ENCODE peak calls at places on chromosomes 1 and 21, in seven cellular contexts. S, Z, E, B, C, P and L are unnamed samples.

GRCh38 chr1:43585596-43585995 is 54.9 kb downstream of the PTPRF start:
- DNase-seq in B (no peak), S (no peak), C (no peak), E (no peak), Z (no peak), P (no peak), L (no peak)

GRCh38 chr1:77560741-77561140 is 121.7 kb downstream of the ZZZ3 start:
- DNase-seq in B (no peak), S (no peak), P (no peak), Z (no peak), C (no peak), E (no peak), L (no peak)

GRCh38 chr1:217506878-217507277 is 124.0 kb downstream of the GPATCH2 start:
- DNase-seq in S (no peak), B (no peak), Z (peak), P (no peak), C (no peak), E (no peak), L (no peak)

GRCh38 chr1:96521994-96522760 is 199.4 kb upstream of the PTBP2 start:
- DNase-seq in E (no peak), B (no peak), C (no peak), Z (peak), S (no peak), P (no peak), L (no peak)

GRCh38 chr21:36494557-36494956 is 14.6 kb upstream of the CLDN14 start:
- DNase-seq in E (no peak), S (no peak), P (no peak), B (no peak), C (no peak), Z (no peak), L (no peak)

GRCh38 chr1:76625887-76626286 is 241.4 kb upstream of the ST6GALNAC5 start:
- DNase-seq in P (no peak), C (no peak), Z (no peak), S (no peak), E (no peak), B (no peak), L (no peak)

GRCh38 chr1:93878501-93878888 is 511 bp downstream of the DNTTIP2 start:
- DNase-seq in E (peak), Z (peak), P (peak), C (peak), S (peak), B (no peak), L (peak)

GRCh38 chr1:227792216-227793078 is 23.0 kb upstream of the PRSS38 start:
- DNase-seq in S (no peak), Z (no peak), E (no peak), P (no peak), C (no peak), B (no peak), L (peak)

GRCh38 chr1:58773406-58773840 is 10.4 kb downstream of the JUN start:
- DNase-seq in C (peak), P (no peak), S (peak), E (peak), Z (no peak), B (no peak), L (no peak)

GRCh38 chr1:108209456-108210108 is 9.4 kb upstream of the SLC25A24 start:
- DNase-seq in B (no peak), S (no peak), P (no peak), Z (no peak), C (no peak), E (no peak), L (no peak)

GRCh38 chr1:159932296-159933285 is 7.3 kb upstream of the TAGLN2 start:
- DNase-seq in E (no peak), S (no peak), B (no peak), P (no peak), Z (no peak), C (no peak), L (no peak)

GRCh38 chr1:223074901-223075300 is 68.1 kb downstream of the TLR5 start:
- DNase-seq in C (no peak), P (no peak), S (no peak), E (no peak), Z (no peak), B (no peak), L (peak)

GRCh38 chr21:37645848-37646247 is 270.4 kb downstream of the KCNJ6 start:
- DNase-seq in B (peak), S (no peak), C (no peak), Z (no peak), E (no peak), P (no peak), L (no peak)

GRCh38 chr21:37644666-37645065 is 271.6 kb downstream of the KCNJ6 start:
- DNase-seq in C (no peak), P (no peak), Z (no peak), S (no peak), B (no peak), E (no peak), L (no peak)

GRCh38 chr21:37639756-37640155 is 273.2 kb downstream of the DYRK1A start:
- DNase-seq in S (no peak), B (no peak), Z (no peak), P (no peak), C (no peak), E (no peak), L (no peak)

GRCh38 chr21:37647781-37648180 is 268.5 kb downstream of the KCNJ6 start:
- DNase-seq in S (no peak), P (no peak), B (no peak), E (no peak), C (no peak), Z (peak), L (no peak)

GRCh38 chr21:37642493-37642892 is 273.8 kb downstream of the KCNJ6 start:
- DNase-seq in C (no peak), B (no peak), E (no peak), S (peak), Z (no peak), P (peak), L (no peak)
- TF ChIP-seq CTCF in C (no peak), B (no peak), E (peak), S (no peak), Z (peak), P (peak), L (no peak)

GRCh38 chr1:34896612-34897011 is 32.8 kb downstream of the DLGAP3 start:
- DNase-seq in Z (no peak), E (no peak), P (no peak), S (no peak), B (no peak), C (no peak), L (no peak)
- TF ChIP-seq CTCF in Z (peak), E (no peak), P (no peak), S (no peak), B (peak), C (no peak), L (no peak)

GRCh38 chr1:17744666-17745563 is 10.2 kb upstream of the ACTL8 start:
- DNase-seq in E (no peak), B (no peak), P (no peak), Z (no peak), C (no peak), S (no peak), L (no peak)
- TF ChIP-seq CTCF in E (no peak), B (no peak), P (no peak), Z (no peak), C (no peak), S (no peak), L (no peak)

GRCh38 chr1:210722410-210723081 is 393.8 kb downstream of the HHAT start:
- DNase-seq in E (no peak), B (no peak), S (no peak), C (no peak), Z (no peak), P (no peak), L (no peak)
- TF ChIP-seq CTCF in E (no peak), B (no peak), S (no peak), C (no peak), Z (no peak), P (no peak), L (no peak)

GRCh38 chr1:85125891-85126290 is 74.9 kb downstream of the SYDE2 start:
- DNase-seq in S (no peak), Z (no peak), P (no peak), C (no peak), E (peak), B (no peak), L (no peak)

GRCh38 chr1:85118751-85119150 is 70.5 kb upstream of the MCOLN3 start:
- DNase-seq in C (no peak), E (no peak), Z (no peak), B (no peak), P (no peak), S (no peak), L (no peak)

GRCh38 chr1:85116856-85117255 is 68.6 kb upstream of the MCOLN3 start:
- DNase-seq in Z (no peak), C (no peak), E (no peak), S (no peak), B (no peak), P (no peak), L (no peak)

GRCh38 chr1:85121744-85122143 is 73.4 kb upstream of the MCOLN3 start:
- DNase-seq in S (no peak), E (no peak), C (no peak), Z (peak), B (no peak), P (no peak), L (no peak)

DNA sequence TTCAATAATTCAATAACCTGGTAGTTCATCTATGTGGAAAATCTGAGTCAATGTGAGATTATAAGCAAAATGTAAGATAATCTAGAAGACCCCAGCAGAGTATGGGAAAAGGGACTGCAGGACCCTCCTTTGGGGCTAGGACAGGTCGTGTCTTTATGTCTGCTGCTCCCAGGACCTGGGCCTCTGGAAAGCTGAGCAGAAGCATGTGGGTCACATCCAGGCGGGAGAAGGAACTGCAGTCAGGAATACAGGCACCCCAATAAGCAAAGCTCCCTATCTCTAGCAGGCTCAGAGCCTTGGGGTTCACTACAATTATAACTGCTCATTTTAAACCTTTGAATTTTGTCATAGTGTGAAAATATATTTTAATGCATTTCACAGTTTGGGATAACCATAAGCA is 73.9 kb upstream of the MCOLN3 start:
- DNase-seq in E (no peak), B (no peak), P (no peak), S (no peak), Z (no peak), C (no peak), L (no peak)
- TF ChIP-seq CTCF in E (no peak), B (no peak), P (no peak), S (no peak), Z (no peak), C (no peak), L (no peak)

GRCh38 chr1:18325151-18325550 is 155.6 kb upstream of the KLHDC7A start:
- DNase-seq in P (no peak), B (no peak), S (no peak), C (no peak), E (no peak), Z (no peak), L (no peak)

GRCh38 chr1:18323259-18323658 is 157.5 kb upstream of the KLHDC7A start:
- DNase-seq in P (no peak), Z (no peak), E (no peak), S (no peak), B (no peak), C (no peak), L (no peak)

GRCh38 chr1:18320051-18320450 is 160.7 kb upstream of the KLHDC7A start:
- DNase-seq in Z (no peak), P (no peak), E (peak), B (no peak), S (peak), C (no peak), L (no peak)

GRCh38 chr1:18324246-18324645 is 156.5 kb upstream of the KLHDC7A start:
- DNase-seq in C (no peak), E (no peak), P (no peak), B (no peak), S (no peak), Z (no peak), L (no peak)

GRCh38 chr1:18322353-18323032 is 158.2 kb upstream of the KLHDC7A start:
- DNase-seq in E (no peak), P (no peak), S (no peak), Z (no peak), C (no peak), B (no peak), L (no peak)
- TF ChIP-seq CTCF in E (no peak), P (no peak), S (no peak), Z (no peak), C (no peak), B (no peak), L (peak)

GRCh38 chr21:44885615-44886014 is 12.1 kb upstream of the PTTG1IP start:
- DNase-seq in E (no peak), P (no peak), C (no peak), Z (no peak), S (no peak), B (no peak), L (no peak)
- TF ChIP-seq CTCF in E (no peak), P (no peak), C (no peak), Z (no peak), S (no peak), B (no peak), L (no peak)

GRCh38 chr1:234605983-234606730 is 3.8 kb downstream of the IRF2BP2 start:
- DNase-seq in E (peak), S (peak), C (peak), P (peak), B (no peak), Z (no peak), L (no peak)
- TF ChIP-seq CTCF in E (no peak), S (no peak), C (no peak), P (no peak), B (no peak), Z (peak), L (no peak)